ENCODE peak calls at places on chromosomes 7 and 10, in nine cellular contexts. W, I, G, P, D, V, Y, X and B are unnamed samples.

GRCh38 chr7:26667514-26668133 is 196.8 kb downstream of the SKAP2 start:
- DNase-seq in X (peak), Y (peak), D (peak), P (peak), W (no peak), G (peak), I (peak), V (peak), B (peak)

GRCh38 chr10:17533731-17534130 is 79.3 kb upstream of the ST8SIA6 start:
- DNase-seq in X (no peak), D (no peak), P (no peak), G (no peak), V (no peak), W (no peak), Y (no peak), I (no peak), B (no peak)

GRCh38 chr10:54613162-54613561 is 187.9 kb downstream of the PCDH15 start:
- DNase-seq in D (peak), G (no peak), W (no peak), I (no peak), V (no peak), P (no peak), Y (no peak), X (no peak), B (no peak)

GRCh38 chr7:26156454-26157365 is 4.7 kb downstream of the NFE2L3 start:
- DNase-seq in X (no peak), D (peak), Y (no peak), P (no peak), W (no peak), G (peak), I (peak), V (no peak), B (no peak)

GRCh38 chr7:158761945-158762344 is 57.3 kb upstream of the NCAPG2 start:
- DNase-seq in W (no peak), G (no peak), D (no peak), X (no peak), V (no peak), P (no peak), I (no peak), Y (no peak), B (no peak)

GRCh38 chr7:45712872-45713668 is 138.9 kb downstream of the ADCY1 start:
- DNase-seq in W (peak), P (no peak), V (peak), D (no peak), I (no peak), G (peak), X (no peak), Y (peak), B (no peak)

GRCh38 chr7:4214501-4215155 is 467.5 kb upstream of the FOXK1 start:
- DNase-seq in I (no peak), Y (no peak), G (no peak), V (no peak), D (no peak), X (no peak), P (no peak), W (no peak), B (no peak)

GRCh38 chr10:82037076-82037475 is 162.1 kb downstream of the NRG3 start:
- DNase-seq in G (no peak), V (no peak), W (no peak), D (no peak), X (no peak), Y (no peak), P (no peak), I (no peak), B (no peak)

GRCh38 chr7:94580601-94581000 is 71.0 kb downstream of the CASD1 start:
- DNase-seq in V (no peak), X (no peak), W (no peak), Y (no peak), P (no peak), I (no peak), D (peak), G (no peak), B (no peak)

GRCh38 chr7:44338600-44338999 is 13.2 kb upstream of the CAMK2B start:
- DNase-seq in G (peak), I (peak), D (no peak), V (no peak), X (no peak), W (no peak), Y (no peak), P (no peak), B (no peak)

GRCh38 chr7:66236713-66237303 is 31.7 kb downstream of the TPST1 start:
- DNase-seq in P (no peak), I (no peak), G (no peak), W (no peak), Y (no peak), D (no peak), V (no peak), X (no peak), B (no peak)

GRCh38 chr10:31051703-31052102 is 20.0 kb upstream of the ZNF438 start:
- DNase-seq in W (no peak), I (no peak), X (no peak), V (no peak), G (no peak), P (no peak), Y (no peak), D (peak), B (no peak)

GRCh38 chr7:11910253-11910652 is 78.3 kb upstream of the THSD7A start:
- DNase-seq in Y (no peak), G (no peak), W (no peak), P (no peak), I (no peak), D (no peak), X (no peak), V (no peak), B (no peak)

GRCh38 chr7:82442492-82443043 is 1.0 kb downstream of the CACNA2D1 start:
- DNase-seq in I (no peak), W (no peak), G (peak), P (peak), Y (no peak), V (no peak), X (peak), D (peak), B (no peak)

GRCh38 chr7:82443044-82443800 is at the start of gene CACNA2D1:
- DNase-seq in X (peak), W (no peak), P (peak), G (peak), I (peak), Y (peak), V (peak), D (no peak), B (peak)

GRCh38 chr7:82444220-82445049 is 858 bp upstream of the CACNA2D1 start:
- DNase-seq in W (no peak), V (no peak), X (no peak), G (no peak), I (no peak), Y (no peak), D (peak), P (peak), B (no peak)

GRCh38 chr7:82445226-82445625 is 1.6 kb upstream of the CACNA2D1 start:
- DNase-seq in G (no peak), V (peak), I (no peak), D (no peak), Y (no peak), X (no peak), P (no peak), W (no peak), B (no peak)

GRCh38 chr7:82443801-82444219 is 233 bp upstream of the CACNA2D1 start:
- DNase-seq in X (peak), D (peak), W (peak), P (no peak), V (peak), I (peak), Y (peak), G (peak), B (peak)
- TF ChIP-seq CTCF in X (no peak), D (no peak), W (peak), P (no peak), V (no peak), I (no peak), Y (no peak), G (no peak), B (no peak)

DNA sequence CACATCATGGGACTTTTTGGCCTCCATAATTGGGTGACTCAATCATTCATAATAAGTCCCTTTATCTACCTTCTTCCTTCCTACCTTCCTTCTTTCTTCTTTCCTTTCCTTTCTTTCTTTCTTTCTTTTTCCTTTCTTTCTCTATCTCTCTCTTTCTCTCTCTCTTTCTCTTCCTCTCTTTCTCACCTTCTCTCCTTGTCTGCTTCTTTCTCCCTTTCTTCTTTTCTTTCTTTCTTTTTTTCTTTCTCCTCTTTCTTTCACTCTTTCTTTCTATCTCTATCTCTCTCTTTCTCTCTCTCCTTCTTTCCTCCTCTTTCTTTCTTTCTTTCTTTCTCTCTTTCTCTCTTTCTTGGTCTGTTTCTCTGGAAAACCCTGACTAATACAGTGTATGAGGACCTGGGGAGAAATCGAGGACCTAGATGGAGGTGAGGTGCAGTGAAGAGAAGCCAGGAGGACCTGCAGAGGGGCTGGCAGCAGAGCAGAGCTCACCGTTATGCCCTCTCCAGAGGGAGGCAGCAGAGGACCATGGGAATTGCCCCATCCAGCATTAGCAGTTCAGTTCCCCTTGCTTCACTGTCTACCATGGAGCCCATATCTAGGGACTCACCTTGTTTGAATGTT is 52.7 kb upstream of the BTRC start:
- DNase-seq in X (no peak), W (no peak), I (peak), D (peak), V (peak), Y (no peak), P (no peak), G (peak), B (no peak)
- TF ChIP-seq CTCF in X (no peak), W (peak), I (peak), D (peak), V (peak), Y (peak), P (peak), G (peak), B (peak)

GRCh38 chr10:96374639-96374984 is 15.8 kb upstream of the OPALIN start:
- DNase-seq in I (no peak), D (no peak), P (no peak), W (no peak), X (no peak), G (no peak), V (peak), Y (no peak), B (no peak)
- TF ChIP-seq CTCF in I (no peak), D (no peak), P (no peak), W (no peak), X (no peak), G (no peak), V (no peak), Y (no peak), B (no peak)

DNA sequence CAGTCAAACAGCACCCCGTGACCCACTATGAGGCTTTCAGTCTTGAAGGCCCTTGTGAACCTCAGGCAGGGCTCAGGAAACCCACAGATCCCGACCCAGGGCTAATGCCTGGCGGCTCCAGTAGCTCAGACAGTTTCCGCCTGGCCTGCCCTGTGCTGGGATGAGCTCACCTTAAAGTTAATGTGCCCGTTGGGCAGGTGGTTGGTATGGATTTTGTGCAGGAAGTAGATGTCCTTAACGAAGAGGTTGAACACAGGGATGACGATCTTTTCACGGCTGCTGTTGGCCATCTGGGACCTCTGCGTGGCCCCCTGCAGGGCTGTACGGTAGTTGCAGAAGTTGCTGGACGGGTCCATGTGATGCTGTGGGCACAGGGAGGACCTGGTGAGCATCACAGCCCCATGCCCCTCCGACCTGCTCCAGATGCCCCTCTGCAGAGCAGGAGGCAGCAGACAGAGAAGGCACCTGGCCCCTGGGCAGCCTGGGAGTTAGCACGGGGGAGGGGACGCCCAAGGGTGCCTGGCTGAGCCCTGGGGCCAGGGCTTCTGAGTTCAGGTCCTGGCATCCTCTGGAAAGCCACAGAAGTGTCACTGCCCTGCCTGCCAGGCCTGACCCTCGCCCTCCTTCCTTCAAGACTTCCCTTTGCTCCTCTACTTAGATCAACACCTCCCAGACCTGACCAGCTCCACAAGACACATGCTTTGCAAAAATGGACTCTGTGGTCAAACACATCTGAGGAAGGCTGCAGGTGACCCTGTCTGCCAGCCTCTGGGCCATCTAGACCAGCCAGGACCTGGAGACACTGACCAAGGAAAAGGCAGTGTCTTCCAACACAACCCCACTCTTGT is 59.8 kb downstream of the CSGALNACT2 start:
- DNase-seq in D (peak), Y (no peak), I (peak), V (peak), G (peak), P (no peak), W (no peak), X (no peak), B (no peak)
- TF ChIP-seq CTCF in D (no peak), Y (no peak), I (no peak), V (peak), G (peak), P (peak), W (no peak), X (no peak), B (peak)

DNA sequence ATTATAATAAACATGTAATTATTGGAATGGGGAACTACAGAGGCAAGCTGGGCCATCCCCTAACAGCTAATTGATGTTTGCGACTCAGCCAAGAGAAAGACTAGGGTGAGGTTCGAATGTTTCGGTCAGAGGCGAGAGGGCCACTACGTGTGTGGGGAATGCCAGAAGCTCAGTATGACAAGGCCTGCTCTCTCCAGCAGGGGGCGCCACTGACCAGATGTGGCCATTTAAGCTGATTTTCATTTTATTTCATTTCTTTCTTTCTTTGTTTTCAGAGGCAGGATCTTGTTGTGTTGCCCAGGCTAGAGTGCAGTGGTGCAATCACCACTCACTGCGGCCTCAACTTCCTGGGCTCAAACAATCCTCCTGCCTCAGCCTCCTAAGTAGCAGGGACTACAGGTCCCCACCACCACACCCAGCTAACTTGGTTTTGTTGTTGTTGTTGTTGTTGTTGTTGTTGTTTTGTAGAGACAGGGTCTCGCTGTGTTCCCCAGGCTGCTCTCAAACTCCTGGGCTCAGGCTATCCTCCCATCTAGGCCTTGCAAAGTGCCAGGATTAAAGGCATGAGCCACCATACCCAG is 38.1 kb downstream of the TMEM130 start:
- DNase-seq in D (peak), X (no peak), G (peak), V (peak), Y (no peak), P (no peak), I (no peak), W (no peak), B (no peak)
- TF ChIP-seq CTCF in D (peak), X (no peak), G (peak), V (peak), Y (no peak), P (peak), I (no peak), W (no peak), B (peak)

GRCh38 chr7:108097703-108098102 is 32.5 kb downstream of the LAMB4 start:
- DNase-seq in W (no peak), V (no peak), I (no peak), Y (no peak), X (no peak), G (peak), D (peak), P (no peak), B (no peak)
- TF ChIP-seq CTCF in W (peak), V (peak), I (no peak), Y (peak), X (no peak), G (peak), D (peak), P (peak), B (peak)

GRCh38 chr7:114663502-114663901 is 248.9 kb downstream of the FOXP2 start:
- DNase-seq in X (no peak), V (no peak), G (peak), W (no peak), P (no peak), I (no peak), D (peak), Y (no peak), B (no peak)
- TF ChIP-seq CTCF in X (no peak), V (peak), G (peak), W (peak), P (peak), I (no peak), D (no peak), Y (no peak), B (peak)

GRCh38 chr7:156148995-156149394 is 336.7 kb upstream of the SHH start:
- DNase-seq in P (no peak), W (no peak), X (no peak), Y (no peak), V (peak), G (no peak), I (no peak), D (no peak), B (no peak)
- TF ChIP-seq CTCF in P (no peak), W (no peak), X (no peak), Y (no peak), V (no peak), G (no peak), I (no peak), D (no peak), B (no peak)